ENCODE peak calls at places on chromosomes 4 and X, in six cellular contexts. One of them, this sample, is unnamed.

GRCh38 chrX:29478336-29479069 is 736.9 kb upstream of the MAGEB2 start:
- DNase-seq in kidney glomerular epithelial cell: no peak
- DNase-seq in HFF-Myc: peak
- DNase-seq in hypothalamus: no peak
- DNase-seq in HEK293T: peak
- DNase-seq in aorta: no peak
- DNase-seq in this sample: peak

GRCh38 chrX:44343412-44343942 is at the start of gene EFHC2:
- DNase-seq in kidney glomerular epithelial cell: no peak
- DNase-seq in HEK293T: no peak
- DNase-seq in HFF-Myc: no peak
- DNase-seq in aorta: peak
- DNase-seq in hypothalamus: no peak
- DNase-seq in this sample: no peak

GRCh38 chr4:88843067-88843723 is 145.6 kb upstream of the NAP1L5 start:
- DNase-seq in aorta: no peak
- DNase-seq in HFF-Myc: no peak
- DNase-seq in hypothalamus: no peak
- DNase-seq in kidney glomerular epithelial cell: no peak
- DNase-seq in HEK293T: no peak
- DNase-seq in this sample: peak

GRCh38 chr4:89162486-89162885 is 51.2 kb downstream of the TIGD2 start:
- DNase-seq in hypothalamus: no peak
- DNase-seq in aorta: no peak
- DNase-seq in HEK293T: no peak
- DNase-seq in HFF-Myc: no peak
- DNase-seq in kidney glomerular epithelial cell: no peak
- DNase-seq in this sample: no peak

GRCh38 chr4:139528377-139529005 is 27.5 kb downstream of the SETD7 start:
- DNase-seq in kidney glomerular epithelial cell: no peak
- DNase-seq in HFF-Myc: peak
- DNase-seq in aorta: no peak
- DNase-seq in hypothalamus: no peak
- DNase-seq in HEK293T: no peak
- DNase-seq in this sample: peak

GRCh38 chr4:106201373-106201772 is 114.6 kb downstream of the TBCK start:
- DNase-seq in aorta: no peak
- DNase-seq in kidney glomerular epithelial cell: peak
- DNase-seq in HEK293T: peak
- DNase-seq in hypothalamus: no peak
- DNase-seq in HFF-Myc: no peak
- DNase-seq in this sample: peak

GRCh38 chrX:19643203-19643602 is 127.9 kb upstream of the MAP3K15 start:
- DNase-seq in HEK293T: no peak
- DNase-seq in aorta: no peak
- DNase-seq in kidney glomerular epithelial cell: no peak
- DNase-seq in hypothalamus: no peak
- DNase-seq in HFF-Myc: no peak
- DNase-seq in this sample: no peak

GRCh38 chr4:65623509-65623908 is 46.8 kb downstream of the EPHA5 start:
- DNase-seq in HEK293T: no peak
- DNase-seq in kidney glomerular epithelial cell: peak
- DNase-seq in aorta: no peak
- DNase-seq in HFF-Myc: no peak
- DNase-seq in hypothalamus: no peak
- DNase-seq in this sample: peak

GRCh38 chr4:115113382-115114106 is at the start of gene NDST4:
- DNase-seq in hypothalamus: no peak
- DNase-seq in HFF-Myc: no peak
- DNase-seq in kidney glomerular epithelial cell: peak
- DNase-seq in aorta: no peak
- DNase-seq in HEK293T: peak
- DNase-seq in this sample: peak

GRCh38 chrX:151870603-151871002 is 42.1 kb upstream of the MAGEA4 start:
- DNase-seq in HFF-Myc: peak
- DNase-seq in aorta: no peak
- DNase-seq in kidney glomerular epithelial cell: no peak
- DNase-seq in hypothalamus: no peak
- DNase-seq in HEK293T: no peak
- DNase-seq in this sample: peak

GRCh38 chr4:26860922-26861433 is 337 bp downstream of the STIM2 start:
- DNase-seq in kidney glomerular epithelial cell: no peak
- DNase-seq in hypothalamus: peak
- DNase-seq in HFF-Myc: no peak
- DNase-seq in HEK293T: peak
- DNase-seq in aorta: peak
- DNase-seq in this sample: peak

GRCh38 chr4:57190651-57191481 is 80.7 kb upstream of the IGFBP7 start:
- DNase-seq in HFF-Myc: peak
- DNase-seq in hypothalamus: no peak
- DNase-seq in kidney glomerular epithelial cell: no peak
- DNase-seq in aorta: no peak
- DNase-seq in HEK293T: peak
- DNase-seq in this sample: peak

GRCh38 chr4:141131738-141132688 is 1.3 kb downstream of the RNF150 start:
- DNase-seq in aorta: peak
- DNase-seq in hypothalamus: peak
- DNase-seq in HFF-Myc: no peak
- DNase-seq in HEK293T: peak
- DNase-seq in kidney glomerular epithelial cell: peak
- DNase-seq in this sample: no peak

GRCh38 chr4:88033309-88033708 is 25.9 kb downstream of the PKD2 start:
- DNase-seq in kidney glomerular epithelial cell: no peak
- DNase-seq in aorta: no peak
- DNase-seq in HEK293T: peak
- DNase-seq in hypothalamus: no peak
- DNase-seq in HFF-Myc: peak
- DNase-seq in this sample: peak

GRCh38 chr4:163263601-163264000 is 68.8 kb downstream of the NPY1R start:
- DNase-seq in aorta: no peak
- DNase-seq in hypothalamus: no peak
- DNase-seq in HFF-Myc: no peak
- DNase-seq in kidney glomerular epithelial cell: no peak
- DNase-seq in HEK293T: no peak
- DNase-seq in this sample: peak

GRCh38 chr4:143441678-143442077 is 71.8 kb upstream of the SMARCA5 start:
- DNase-seq in HEK293T: no peak
- DNase-seq in hypothalamus: no peak
- DNase-seq in kidney glomerular epithelial cell: no peak
- DNase-seq in HFF-Myc: no peak
- DNase-seq in aorta: no peak
- DNase-seq in this sample: no peak

GRCh38 chrX:15493118-15494082 is at the start of gene PIR:
- DNase-seq in hypothalamus: peak
- DNase-seq in aorta: peak
- DNase-seq in kidney glomerular epithelial cell: peak
- DNase-seq in HEK293T: peak
- DNase-seq in HFF-Myc: no peak
- DNase-seq in this sample: peak

GRCh38 chr4:3372264-3372932 is 69.4 kb upstream of the HGFAC start:
- DNase-seq in kidney glomerular epithelial cell: no peak
- DNase-seq in HEK293T: no peak
- DNase-seq in hypothalamus: no peak
- DNase-seq in aorta: no peak
- DNase-seq in HFF-Myc: no peak
- DNase-seq in this sample: no peak

GRCh38 chr4:98786866-98787265 is 128.5 kb upstream of the TSPAN5 start:
- DNase-seq in aorta: no peak
- DNase-seq in kidney glomerular epithelial cell: no peak
- DNase-seq in HEK293T: no peak
- DNase-seq in HFF-Myc: peak
- DNase-seq in hypothalamus: no peak
- DNase-seq in this sample: peak

GRCh38 chrX:40663880-40664630 is 16.7 kb upstream of the CXorf38 start:
- DNase-seq in HEK293T: peak
- DNase-seq in hypothalamus: no peak
- DNase-seq in HFF-Myc: peak
- DNase-seq in aorta: no peak
- DNase-seq in kidney glomerular epithelial cell: no peak
- DNase-seq in this sample: no peak

GRCh38 chr4:56112377-56112776 is 163.6 kb downstream of the CEP135 start:
- DNase-seq in aorta: no peak
- DNase-seq in kidney glomerular epithelial cell: no peak
- DNase-seq in HEK293T: no peak
- DNase-seq in hypothalamus: no peak
- DNase-seq in HFF-Myc: no peak
- DNase-seq in this sample: no peak

GRCh38 chr4:185019451-185020292 is 1.4 kb downstream of the HELT start:
- DNase-seq in kidney glomerular epithelial cell: no peak
- DNase-seq in hypothalamus: no peak
- DNase-seq in HEK293T: no peak
- DNase-seq in HFF-Myc: no peak
- DNase-seq in aorta: no peak
- DNase-seq in this sample: no peak

GRCh38 chrX:107729558-107730297 is 45.9 kb downstream of the TSC22D3 start:
- DNase-seq in HFF-Myc: no peak
- DNase-seq in kidney glomerular epithelial cell: peak
- DNase-seq in hypothalamus: no peak
- DNase-seq in aorta: peak
- DNase-seq in HEK293T: no peak
- DNase-seq in this sample: peak

GRCh38 chr4:7389101-7389701 is 45.5 kb downstream of the PSAPL1 start:
- DNase-seq in HEK293T: no peak
- DNase-seq in HFF-Myc: no peak
- DNase-seq in kidney glomerular epithelial cell: no peak
- DNase-seq in aorta: peak
- DNase-seq in hypothalamus: no peak
- DNase-seq in this sample: no peak

GRCh38 chrX:6732101-6732500 is 197.2 kb upstream of the VCX3A start:
- DNase-seq in HEK293T: no peak
- DNase-seq in aorta: no peak
- DNase-seq in hypothalamus: no peak
- DNase-seq in HFF-Myc: no peak
- DNase-seq in kidney glomerular epithelial cell: no peak
- DNase-seq in this sample: no peak

GRCh38 chr4:102345795-102346100 is 466 bp upstream of the SLC39A8 start:
- DNase-seq in HEK293T: no peak
- DNase-seq in HFF-Myc: no peak
- DNase-seq in kidney glomerular epithelial cell: no peak
- DNase-seq in hypothalamus: no peak
- DNase-seq in aorta: no peak
- DNase-seq in this sample: no peak

GRCh38 chr4:140811429-140811828 is 55.2 kb upstream of the TBC1D9 start:
- DNase-seq in kidney glomerular epithelial cell: no peak
- DNase-seq in HEK293T: no peak
- DNase-seq in hypothalamus: no peak
- DNase-seq in HFF-Myc: no peak
- DNase-seq in aorta: no peak
- DNase-seq in this sample: no peak

GRCh38 chrX:139246295-139246694 is 284.2 kb upstream of the F9 start:
- DNase-seq in hypothalamus: no peak
- DNase-seq in HFF-Myc: no peak
- DNase-seq in HEK293T: no peak
- DNase-seq in aorta: no peak
- DNase-seq in kidney glomerular epithelial cell: peak
- DNase-seq in this sample: peak

GRCh38 chrX:38578152-38578551 is 16.8 kb downstream of the TSPAN7 start:
- DNase-seq in HEK293T: no peak
- DNase-seq in kidney glomerular epithelial cell: no peak
- DNase-seq in hypothalamus: no peak
- DNase-seq in HFF-Myc: no peak
- DNase-seq in aorta: no peak
- DNase-seq in this sample: no peak

GRCh38 chrX:37405954-37406353 is 56.8 kb downstream of the PRRG1 start:
- DNase-seq in HEK293T: no peak
- DNase-seq in hypothalamus: no peak
- DNase-seq in kidney glomerular epithelial cell: no peak
- DNase-seq in aorta: no peak
- DNase-seq in HFF-Myc: no peak
- DNase-seq in this sample: peak

GRCh38 chrX:72262077-72262476 is 15.0 kb downstream of the RPS4X start:
- DNase-seq in HEK293T: no peak
- DNase-seq in aorta: no peak
- DNase-seq in hypothalamus: no peak
- DNase-seq in kidney glomerular epithelial cell: no peak
- DNase-seq in HFF-Myc: no peak
- DNase-seq in this sample: no peak

GRCh38 chrX:70088281-70088680 is 26.0 kb downstream of the OTUD6A start:
- DNase-seq in hypothalamus: no peak
- DNase-seq in HEK293T: no peak
- DNase-seq in HFF-Myc: no peak
- DNase-seq in kidney glomerular epithelial cell: no peak
- DNase-seq in aorta: no peak
- DNase-seq in this sample: no peak

GRCh38 chrX:136086521-136086920 is 60.8 kb upstream of the FHL1 start:
- DNase-seq in hypothalamus: no peak
- DNase-seq in HEK293T: no peak
- DNase-seq in aorta: no peak
- DNase-seq in kidney glomerular epithelial cell: no peak
- DNase-seq in HFF-Myc: no peak
- DNase-seq in this sample: peak

GRCh38 chr4:25928956-25929336 is 14.9 kb downstream of the SMIM20 start:
- DNase-seq in aorta: no peak
- DNase-seq in kidney glomerular epithelial cell: no peak
- DNase-seq in hypothalamus: no peak
- DNase-seq in HFF-Myc: no peak
- DNase-seq in HEK293T: no peak
- DNase-seq in this sample: peak

GRCh38 chr4:97761760-97762512 is 381.3 kb downstream of the STPG2 start:
- DNase-seq in kidney glomerular epithelial cell: no peak
- DNase-seq in HEK293T: no peak
- DNase-seq in hypothalamus: no peak
- DNase-seq in aorta: no peak
- DNase-seq in HFF-Myc: no peak
- DNase-seq in this sample: no peak

GRCh38 chr4:107153228-107153627 is 117.1 kb upstream of the DKK2 start:
- DNase-seq in HEK293T: peak
- DNase-seq in hypothalamus: no peak
- DNase-seq in aorta: no peak
- DNase-seq in kidney glomerular epithelial cell: no peak
- DNase-seq in HFF-Myc: no peak
- DNase-seq in this sample: peak

GRCh38 chr4:4961936-4962335 is 57.3 kb downstream of the CYTL1 start:
- DNase-seq in aorta: no peak
- DNase-seq in HFF-Myc: no peak
- DNase-seq in kidney glomerular epithelial cell: no peak
- DNase-seq in HEK293T: no peak
- DNase-seq in hypothalamus: no peak
- DNase-seq in this sample: no peak